ENCODE peak calls at places on chromosomes 1 and 21, in eight cellular contexts. M is Peyer's patch; W is colonic mucosa; C is CD4-positive, alpha-beta memory T cell; U is breast epithelium; O is lung; E is SK-N-SH; A is OCI-LY7. B is an unnamed sample.

GRCh38 chr21:36587388-36587787 is 107.5 kb upstream of the CLDN14 start:
- DNase-seq in E (no peak), W (no peak), O (no peak), A (no peak), C (no peak), U (no peak), M (no peak), B (no peak)

GRCh38 chr21:33975548-33976081 is 60.0 kb upstream of the ATP5PO start:
- DNase-seq in W (no peak), U (no peak), E (no peak), M (no peak), A (peak; percentile 69), O (no peak), C (peak; percentile 77), B (no peak)

GRCh38 chr1:64766385-64766784 is 21.5 kb downstream of the RAVER2 start:
- DNase-seq in W (no peak), M (no peak), A (no peak), O (no peak), U (no peak), C (no peak), E (no peak), B (no peak)

GRCh38 chr1:154831470-154831869 is 38.6 kb downstream of the KCNN3 start:
- DNase-seq in W (no peak), E (no peak), M (no peak), A (no peak), C (no peak), O (no peak), U (no peak), B (no peak)

GRCh38 chr21:34946385-34947121 is 102.5 kb downstream of the RUNX1 start:
- DNase-seq in U (no peak), O (no peak), M (no peak), E (no peak), W (no peak), A (peak; percentile 42), C (no peak), B (no peak)

GRCh38 chr1:119762409-119762808 is 6.3 kb downstream of the HMGCS2 start:
- DNase-seq in W (no peak), O (no peak), E (no peak), A (no peak), M (no peak), C (no peak), U (no peak), B (no peak)

GRCh38 chr1:200925821-200926220 is 31.1 kb downstream of the INAVA start:
- DNase-seq in O (no peak), E (no peak), M (no peak), A (no peak), C (no peak), U (no peak), W (no peak), B (no peak)

GRCh38 chr21:15204887-15205286 is 140.1 kb upstream of the NRIP1 start:
- DNase-seq in O (no peak), U (no peak), E (no peak), C (no peak), M (no peak), A (no peak), W (no peak), B (no peak)

GRCh38 chr1:25658791-25659431 is 42.3 kb downstream of the MAN1C1 start:
- DNase-seq in W (peak; percentile 34), U (no peak), A (peak; percentile 34), O (no peak), M (no peak), C (no peak), E (peak; percentile 80), B (peak; percentile 92)

GRCh38 chr1:203686091-203686632 is 59.5 kb downstream of the ATP2B4 start:
- DNase-seq in E (peak; percentile 60), U (no peak), C (no peak), O (no peak), W (peak; percentile 35), M (no peak), A (no peak), B (no peak)

GRCh38 chr1:175628548-175629317 is 114.7 kb downstream of the TNR start:
- DNase-seq in O (no peak), A (no peak), C (no peak), M (no peak), U (no peak), E (no peak), W (peak; percentile 19), B (no peak)

GRCh38 chr1:78619803-78620579 is at the start of gene IFI44L:
- DNase-seq in E (no peak), O (no peak), A (no peak), U (peak; percentile 39), C (peak; percentile 59), M (no peak), W (peak; percentile 26), B (no peak)

GRCh38 chr1:25117233-25117823 is 115.0 kb downstream of the SYF2 start:
- DNase-seq in M (peak; percentile 71), W (peak; percentile 59), C (no peak), U (no peak), A (peak; percentile 70), O (no peak), E (no peak), B (no peak)

GRCh38 chr1:61743716-61744620 is 1.7 kb downstream of the PATJ start:
- DNase-seq in O (no peak), C (no peak), U (no peak), M (no peak), A (no peak), E (no peak), W (peak; percentile 47), B (peak; percentile 47)

GRCh38 chr1:229147086-229147485 is 123.8 kb upstream of the RAB4A start:
- DNase-seq in O (no peak), M (no peak), C (no peak), A (no peak), E (no peak), W (no peak), U (peak; percentile 43), B (no peak)

GRCh38 chr1:81453345-81453703 is 347.4 kb upstream of the ADGRL2 start:
- DNase-seq in M (no peak), W (no peak), E (no peak), C (no peak), U (no peak), A (no peak), O (no peak), B (no peak)
- H3K27ac ChIP-seq in M (no peak overlapping the region), W (peak overlapping the region; percentile 51), E (no peak overlapping the region), C (no peak overlapping the region), U (no peak overlapping the region), A (no peak overlapping the region), O (no peak overlapping the region), B (no peak overlapping the region)

GRCh38 chr1:85461216-85461945 is 3.6 kb downstream of the DDAH1 start:
- DNase-seq in U (no peak), W (no peak), A (no peak), O (no peak), E (no peak), C (no peak), M (no peak), B (no peak)
- H3K27ac ChIP-seq in U (peak overlapping the region; percentile 15), W (peak overlapping the region; percentile 58), A (no peak overlapping the region), O (no peak overlapping the region), E (peak overlapping the region; percentile 88), C (no peak overlapping the region), M (no peak overlapping the region), B (no peak overlapping the region)

DNA sequence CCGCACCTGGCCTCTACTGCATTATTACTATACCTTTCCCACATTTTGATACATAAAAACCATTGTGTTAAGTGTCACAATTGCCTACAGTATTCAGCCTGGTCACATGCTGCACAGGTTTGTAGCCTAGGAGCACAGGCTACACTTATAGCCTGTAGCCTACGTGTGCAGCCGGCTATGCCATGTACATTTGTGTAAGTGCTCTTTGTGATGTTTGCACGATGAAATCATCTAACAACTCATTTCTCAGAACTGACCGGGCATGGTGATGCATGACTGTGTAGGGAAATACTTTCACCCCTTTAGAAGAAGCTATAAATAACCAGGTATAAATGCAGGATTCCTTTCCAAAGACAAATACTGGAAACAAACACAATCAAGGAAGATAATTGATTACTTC is 12.1 kb downstream of the ERG start:
- DNase-seq in E (no peak), U (no peak), C (no peak), O (no peak), A (no peak), W (no peak), M (no peak), B (no peak)
- H3K27ac ChIP-seq in E (peak overlapping the region; percentile 58), U (no peak overlapping the region), C (no peak overlapping the region), O (no peak overlapping the region), A (no peak overlapping the region), W (no peak overlapping the region), M (no peak overlapping the region), B (no peak overlapping the region)

DNA sequence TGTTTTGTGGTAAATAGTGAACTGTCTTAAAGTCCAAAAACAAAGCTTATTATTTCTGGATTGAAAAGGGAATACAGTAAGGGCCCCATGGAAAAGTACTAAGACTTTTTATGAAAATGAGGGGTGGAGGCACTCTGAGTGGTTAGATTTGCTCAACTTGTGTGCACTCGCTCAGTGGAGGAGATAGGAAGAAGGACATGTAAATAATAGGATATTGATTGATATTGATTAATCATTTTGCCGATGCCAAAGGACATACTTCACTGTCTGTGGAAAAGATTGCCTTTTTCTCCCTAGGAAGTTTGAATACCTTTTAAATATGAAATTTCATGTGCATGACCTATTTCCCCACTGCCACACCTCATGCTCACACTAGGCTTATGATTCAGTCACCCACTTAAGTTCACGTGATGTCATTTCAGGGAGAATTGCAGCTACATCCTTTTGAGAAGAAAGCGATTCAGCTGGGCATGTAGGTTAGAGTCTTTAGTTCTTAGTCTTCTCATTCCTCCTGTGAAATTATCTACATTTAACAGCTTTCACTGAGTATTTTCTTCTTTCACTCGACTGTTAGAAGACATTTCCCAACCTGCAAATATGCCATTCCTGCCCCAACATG is 5.0 kb downstream of the MTR start:
- DNase-seq in A (no peak), C (no peak), U (no peak), O (no peak), E (no peak), M (no peak), W (no peak), B (no peak)
- H3K27ac ChIP-seq in A (no peak overlapping the region), C (no peak overlapping the region), U (no peak overlapping the region), O (peak overlapping the region; percentile 45), E (no peak overlapping the region), M (no peak overlapping the region), W (no peak overlapping the region), B (no peak overlapping the region)

GRCh38 chr1:29639156-29639736 is 402.9 kb downstream of the PTPRU start:
- DNase-seq in C (no peak), O (no peak), A (no peak), U (no peak), E (no peak), W (no peak), M (no peak), B (no peak)
- H3K27ac ChIP-seq in C (no peak overlapping the region), O (no peak overlapping the region), A (no peak overlapping the region), U (no peak overlapping the region), E (no peak overlapping the region), W (no peak overlapping the region), M (no peak overlapping the region), B (no peak overlapping the region)